ENCODE peak calls at places on chromosomes 2 and 18, in four cellular contexts. Q is T-helper 2 cell, R is LHCN-M2, Z is hypothalamus. N is an unnamed sample.

GRCh38 chr2:127081826-127082633 is 24.9 kb downstream of the BIN1 start:
- DNase-seq in Q (peak), R (no peak), Z (peak), N (no peak)

GRCh38 chr2:200054681-200055468 is 99.5 kb downstream of the MAIP1 start:
- DNase-seq in Q (no peak), R (no peak), Z (no peak), N (peak)

GRCh38 chr2:12728221-12728777 is 11.6 kb downstream of the TRIB2 start:
- DNase-seq in Q (peak), R (no peak), Z (no peak), N (no peak)

GRCh38 chr2:157076526-157077161 is 180.9 kb upstream of the GALNT5 start:
- DNase-seq in Q (no peak), R (no peak), Z (no peak), N (no peak)

GRCh38 chr18:68797901-68798300 is at the start of gene CCDC102B:
- DNase-seq in Q (no peak), R (peak), Z (no peak), N (no peak)

GRCh38 chr2:19881866-19882265 is 19.9 kb downstream of the TTC32 start:
- DNase-seq in Q (no peak), R (no peak), Z (no peak), N (no peak)

GRCh38 chr2:18345848-18346247 is 214.6 kb downstream of the RDH14 start:
- DNase-seq in Q (no peak), R (peak), Z (no peak), N (no peak)

GRCh38 chr2:128448331-128449225 is 129.9 kb upstream of the HS6ST1 start:
- DNase-seq in Q (no peak), R (no peak), Z (no peak), N (no peak)

GRCh38 chr2:54871457-54872103 is 148.1 kb downstream of the EML6 start:
- DNase-seq in Q (no peak), R (peak), Z (no peak), N (no peak)

GRCh38 chr2:171706152-171706803 is 19.0 kb downstream of the DYNC1I2 start:
- DNase-seq in Q (no peak), R (peak), Z (no peak), N (no peak)

GRCh38 chr18:52236134-52236533 is 103.9 kb upstream of the DCC start:
- DNase-seq in Q (no peak), R (no peak), Z (no peak), N (no peak)

N was measured in neuronal stem cell.